ENCODE peak calls at places on chromosomes 1 and 21, in ten cellular contexts. W is tibial artery, K is adrenal gland, Q is fibroblast of lung, F is ascending aorta, R is HepG2, T is H9, U is psoas muscle, M is heart left ventricle, Z is neural progenitor cell. V is an unnamed sample.
A peak's percentile ranks its signal among the peaks of the same experiment; 100 is the strongest.

GRCh38 chr1:24769656-24770651 is 24.7 kb downstream of the CLIC4 start:
- DNase-seq in T (no peak), R (no peak), M (no peak), Z (no peak), K (peak; percentile 40), F (no peak), W (no peak), U (no peak), Q (peak; percentile 98), V (no peak)

GRCh38 chr1:21200767-21201166 is 24.1 kb upstream of the EIF4G3 start:
- DNase-seq in T (no peak), U (no peak), W (no peak), F (no peak), M (no peak), K (no peak), Q (no peak), Z (no peak), R (no peak), V (no peak)

GRCh38 chr1:43968348-43968948 is 1.4 kb upstream of the DPH2 start:
- DNase-seq in Z (peak; percentile 83), K (peak; percentile 39), F (no peak), Q (no peak), W (no peak), U (no peak), T (peak; percentile 67), R (no peak), M (no peak), V (no peak)

GRCh38 chr1:63593303-63593886 is at the start of gene PGM1:
- DNase-seq in K (peak; percentile 79), F (no peak), R (peak; percentile 49), U (peak; percentile 78), T (peak; percentile 92), Q (peak; percentile 71), W (peak; percentile 76), M (peak; percentile 79), Z (peak; percentile 85), V (no peak)

GRCh38 chr1:175318633-175319032 is 126.1 kb upstream of the KIAA0040 start:
- DNase-seq in W (no peak), R (no peak), F (no peak), M (no peak), T (no peak), U (no peak), K (no peak), Z (no peak), Q (no peak), V (no peak)

GRCh38 chr1:116881879-116882520 is 27.7 kb upstream of the PTGFRN start:
- DNase-seq in K (peak; percentile 69), T (peak; percentile 78), U (peak; percentile 54), Z (peak; percentile 42), R (peak; percentile 8), W (peak; percentile 73), M (peak; percentile 41), F (no peak), Q (peak; percentile 83), V (no peak)

GRCh38 chr1:70360321-70360720 is 5.8 kb upstream of the ANKRD13C start:
- DNase-seq in T (peak; percentile 36), Z (no peak), R (no peak), K (no peak), U (no peak), M (no peak), F (no peak), W (no peak), Q (no peak), V (no peak)

GRCh38 chr1:120178799-120179419 is 2.6 kb upstream of the SEC22B start:
- DNase-seq in W (no peak), M (no peak), Q (peak; percentile 44), F (no peak), T (peak; percentile 21), K (no peak), Z (peak; percentile 1), U (no peak), R (no peak), V (no peak)

GRCh38 chr1:226584164-226584563 is 35.6 kb downstream of the STUM start:
- DNase-seq in T (no peak), K (no peak), R (no peak), U (no peak), F (no peak), M (no peak), Q (no peak), Z (no peak), W (no peak), V (no peak)

GRCh38 chr1:38068980-38069340 is 22.4 kb upstream of the POU3F1 start:
- DNase-seq in T (no peak), M (no peak), K (no peak), U (no peak), Q (no peak), F (no peak), Z (no peak), W (no peak), R (no peak), V (no peak)

GRCh38 chr1:110340207-110340468 is 961 bp downstream of the RBM15 start:
- DNase-seq in M (no peak), Q (no peak), U (no peak), K (no peak), F (no peak), T (peak; percentile 45), Z (no peak), W (no peak), R (no peak), V (no peak)

GRCh38 chr21:43262427-43262826 is 93.6 kb downstream of the CRYAA start:
- DNase-seq in W (no peak), F (no peak), Q (peak; percentile 15), K (no peak), Z (no peak), M (no peak), T (peak; percentile 77), U (peak; percentile 8), R (no peak), V (peak; percentile 55)

GRCh38 chr21:38202811-38203210 is 54.0 kb upstream of the KCNJ15 start:
- DNase-seq in F (no peak), Q (no peak), K (no peak), Z (no peak), W (no peak), R (no peak), U (no peak), T (no peak), M (no peak), V (no peak)

GRCh38 chr1:238830036-238830611 is 556.2 kb upstream of the CHRM3 start:
- DNase-seq in Z (no peak), M (no peak), K (no peak), W (no peak), U (no peak), T (no peak), R (no peak), F (no peak), Q (no peak), V (no peak)

DNA sequence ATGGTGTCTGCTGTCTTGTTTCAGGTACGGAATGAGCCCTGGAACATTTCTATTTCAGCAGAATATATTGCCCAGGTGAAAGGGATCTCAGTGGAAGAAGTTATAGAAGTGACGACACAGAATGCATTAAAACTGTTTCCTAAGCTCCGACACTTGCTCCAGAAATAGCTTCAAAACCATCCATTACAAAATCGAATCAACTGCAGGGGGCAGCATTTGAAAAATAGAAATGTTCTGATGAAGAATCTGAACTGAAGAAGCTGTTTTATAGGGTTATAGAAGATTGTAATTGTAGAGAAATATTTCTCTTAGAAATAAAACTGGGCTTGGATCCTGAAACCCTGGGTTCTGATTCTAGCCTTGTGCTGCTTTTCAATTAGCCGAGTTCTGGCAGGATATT is 23.3 kb downstream of the TATDN3 start:
- DNase-seq in K (peak; percentile 44), W (no peak), Q (peak; percentile 25), R (peak; percentile 25), M (no peak), T (no peak), U (no peak), F (no peak), Z (no peak), V (no peak)
- TF ChIP-seq CTCF in K (peak; percentile 55), W (peak; percentile 18), Q (peak; percentile 24), R (peak; percentile 44), M (peak; percentile 39), T (peak; percentile 65), U (peak; percentile 43), F (no peak), Z (peak; percentile 58), V (peak; percentile 48)

DNA sequence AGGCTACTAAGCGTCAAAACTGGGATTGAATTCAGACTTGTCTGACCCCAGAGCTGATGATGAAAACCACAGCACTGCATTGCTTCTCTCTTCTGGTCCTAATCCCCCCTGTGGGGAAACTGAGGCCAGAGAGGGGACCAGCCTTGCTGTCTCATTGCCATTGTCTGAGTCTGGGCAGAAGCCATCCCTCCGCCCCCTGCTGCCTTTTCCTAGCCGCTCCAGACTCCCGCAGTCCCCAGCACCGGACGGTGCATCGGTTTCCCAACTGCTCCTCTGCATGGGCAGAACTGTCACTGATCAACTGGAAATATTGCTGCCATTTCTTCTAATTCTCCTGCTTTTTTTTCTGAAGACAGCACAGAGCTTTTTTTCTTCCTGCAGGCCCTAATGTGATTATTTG is 157.4 kb downstream of the ACTL8 start:
- DNase-seq in F (no peak), Z (no peak), R (no peak), Q (no peak), T (peak; percentile 14), K (no peak), W (no peak), M (no peak), U (no peak), V (no peak)
- H3K9me3 ChIP-seq in F (no peaks in the 10 kb centered on the region), Z (no peaks in the 10 kb centered on the region), R (no peaks in the 10 kb centered on the region), Q (no peaks in the 10 kb centered on the region), T (no peaks in the 10 kb centered on the region), K (no peaks in the 10 kb centered on the region), W (no peaks in the 10 kb centered on the region), M (no peaks in the 10 kb centered on the region), U (no peaks in the 10 kb centered on the region), V (no peaks in the 10 kb centered on the region)

DNA sequence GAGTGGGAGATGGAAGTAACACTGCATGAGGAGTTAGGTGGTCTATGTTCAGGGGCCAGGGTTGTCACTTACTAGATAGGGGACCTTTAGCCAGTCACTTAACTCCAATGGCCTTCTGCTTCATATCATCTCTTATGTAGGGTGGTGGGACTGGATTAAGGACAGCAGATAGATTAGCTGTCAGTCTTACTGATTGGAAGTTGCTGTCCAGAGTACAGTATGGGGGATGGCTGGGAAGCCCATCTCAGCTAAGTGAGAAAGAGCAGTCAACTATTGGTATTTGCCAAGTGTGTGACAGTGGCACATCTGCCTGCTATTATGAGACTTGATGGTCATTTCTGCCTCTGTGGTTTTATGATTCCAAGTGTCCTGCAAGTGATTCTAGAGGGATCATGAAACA is 130.9 kb downstream of the FGGY start:
- DNase-seq in Z (no peak), R (no peak), K (no peak), M (no peak), T (no peak), U (no peak), F (no peak), W (no peak), Q (no peak), V (no peak)
- H3K27ac ChIP-seq in Z (no peak overlapping the region), R (no peak overlapping the region), K (no peak overlapping the region), M (no peak overlapping the region), T (no peak overlapping the region), U (peak overlapping the region; percentile 90), F (no peak overlapping the region), W (no peak overlapping the region), Q (no peak overlapping the region), V (no peak overlapping the region)

DNA sequence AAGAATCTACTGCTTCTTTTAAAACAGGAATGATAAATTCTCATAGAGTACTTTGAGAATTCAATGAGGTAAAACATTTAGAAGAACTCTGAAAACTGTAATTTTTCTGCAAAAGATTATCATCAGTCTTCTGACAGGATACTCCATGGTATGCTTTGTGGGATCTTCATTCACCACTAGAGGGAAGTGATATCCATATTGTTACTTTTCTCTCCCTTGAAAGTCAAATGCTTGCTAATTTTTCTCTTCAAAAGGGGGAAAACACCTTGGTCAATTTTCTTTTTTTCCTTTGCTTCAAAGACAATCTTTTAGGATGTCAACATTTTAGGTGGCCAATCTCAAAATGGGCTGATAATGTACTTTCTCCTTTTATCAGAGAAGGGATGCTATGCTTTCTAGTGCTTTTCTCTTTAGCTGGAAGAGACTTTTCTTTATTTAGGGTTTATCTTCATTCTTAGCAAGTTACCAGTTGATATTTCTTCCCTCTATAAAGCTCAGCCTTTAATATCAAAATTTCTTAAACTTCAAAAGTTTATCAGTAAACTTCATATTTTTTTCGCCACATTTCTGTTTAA is 95.5 kb downstream of the NEGR1 start:
- DNase-seq in Z (no peak), K (no peak), W (no peak), R (peak; percentile 1), F (no peak), M (no peak), Q (peak; percentile 50), T (no peak), U (no peak), V (no peak)
- TF ChIP-seq CTCF in Z (peak; percentile 58), K (peak; percentile 46), W (peak; percentile 55), R (peak; percentile 54), F (no peak), M (peak; percentile 44), Q (peak; percentile 75), T (peak; percentile 75), U (peak; percentile 35), V (peak; percentile 39)

V was measured in right lobe of liver.